ENCODE peak calls at places on chromosomes 16 and 17, in four cellular contexts. H, B, O and Y are unnamed samples.

GRCh38 chr16:53156516-53156915 is 101.7 kb downstream of the CHD9 start:
- DNase-seq in H (no peak), B (no peak), O (no peak), Y (no peak)

GRCh38 chr16:26651464-26651863 is 415.3 kb upstream of the C16orf82 start:
- DNase-seq in H (no peak), B (no peak), O (no peak), Y (no peak)

GRCh38 chr17:73378974-73379470 is 67.2 kb upstream of the CDC42EP4 start:
- DNase-seq in H (no peak), B (no peak), O (no peak), Y (no peak)

GRCh38 chr17:67696853-67697505 is 20.8 kb upstream of the NOL11 start:
- DNase-seq in H (no peak), B (no peak), O (no peak), Y (no peak)

GRCh38 chr17:72460711-72461110 is 339.9 kb downstream of the SOX9 start:
- DNase-seq in H (no peak), B (no peak), O (no peak), Y (no peak)

GRCh38 chr17:44324092-44324570 is 492 bp downstream of the SLC25A39 start:
- DNase-seq in H (peak), B (no peak), O (peak), Y (no peak)

GRCh38 chr16:67017810-67018488 is 11.0 kb upstream of the CBFB start:
- DNase-seq in H (peak), B (peak), O (peak), Y (peak)

GRCh38 chr16:66030036-66030435 is 336.5 kb upstream of the CDH5 start:
- DNase-seq in H (no peak), B (no peak), O (no peak), Y (no peak)

GRCh38 chr17:7419833-7420610 is at the start of gene SPEM1:
- DNase-seq in H (no peak), B (no peak), O (peak), Y (no peak)

DNA sequence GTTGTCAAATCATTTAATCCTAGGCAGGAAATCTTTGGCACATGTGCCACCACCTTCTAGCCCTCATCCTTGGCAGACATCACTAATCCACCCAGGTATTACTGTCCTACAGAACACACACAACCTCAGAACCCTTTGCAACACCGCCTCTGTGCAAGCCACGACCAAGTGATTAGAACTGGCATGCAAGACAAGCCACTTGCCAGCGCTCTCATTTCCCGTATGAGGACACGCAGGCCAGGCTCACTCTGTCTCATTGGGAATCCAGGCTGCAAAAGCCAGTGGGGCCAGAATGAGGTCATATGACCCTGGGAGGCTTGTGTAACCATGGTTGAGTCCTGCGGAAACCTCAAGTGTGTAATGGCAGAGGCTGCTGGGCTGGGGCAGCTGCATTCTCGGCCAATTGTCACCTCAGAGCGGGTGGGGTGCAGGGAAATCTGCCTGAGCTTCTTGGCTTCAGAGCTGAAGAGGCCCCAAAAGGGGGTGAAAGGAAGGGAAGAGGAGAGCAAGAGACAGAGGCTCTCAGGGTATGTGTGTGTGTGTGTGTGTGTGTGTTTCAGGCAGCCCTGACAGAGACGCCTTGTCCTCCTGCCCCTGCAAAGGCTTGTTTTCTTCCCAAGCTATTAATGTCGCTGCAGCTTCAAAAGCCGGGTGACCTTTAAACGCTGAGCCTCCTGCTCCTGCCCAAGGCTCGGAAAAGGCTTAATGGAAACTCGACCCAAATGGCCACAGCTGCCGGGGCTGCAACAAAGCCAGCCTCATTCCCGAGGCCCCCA is 43.2 kb upstream of the MRPS23 start:
- DNase-seq in H (no peak), B (peak), O (no peak), Y (peak)
- TF ChIP-seq TEAD4 in H (no peak), B (no peak), O (no peak), Y (no peak)

GRCh38 chr16:81598083-81598482 is 153.5 kb downstream of the CMIP start:
- DNase-seq in H (no peak), B (no peak), O (no peak), Y (no peak)

GRCh38 chr16:81601008-81601428 is 156.4 kb downstream of the CMIP start:
- DNase-seq in H (no peak), B (no peak), O (peak), Y (no peak)

GRCh38 chr16:81597079-81597658 is 152.6 kb downstream of the CMIP start:
- DNase-seq in H (no peak), B (no peak), O (no peak), Y (no peak)

GRCh38 chr16:81600275-81600674 is 155.7 kb downstream of the CMIP start:
- DNase-seq in H (no peak), B (no peak), O (peak), Y (no peak)

GRCh38 chr16:81599034-81599744 is 154.6 kb downstream of the CMIP start:
- DNase-seq in H (no peak), B (no peak), O (no peak), Y (no peak)
- TF ChIP-seq TEAD4 in H (no peak), B (no peak), O (no peak), Y (no peak)

DNA sequence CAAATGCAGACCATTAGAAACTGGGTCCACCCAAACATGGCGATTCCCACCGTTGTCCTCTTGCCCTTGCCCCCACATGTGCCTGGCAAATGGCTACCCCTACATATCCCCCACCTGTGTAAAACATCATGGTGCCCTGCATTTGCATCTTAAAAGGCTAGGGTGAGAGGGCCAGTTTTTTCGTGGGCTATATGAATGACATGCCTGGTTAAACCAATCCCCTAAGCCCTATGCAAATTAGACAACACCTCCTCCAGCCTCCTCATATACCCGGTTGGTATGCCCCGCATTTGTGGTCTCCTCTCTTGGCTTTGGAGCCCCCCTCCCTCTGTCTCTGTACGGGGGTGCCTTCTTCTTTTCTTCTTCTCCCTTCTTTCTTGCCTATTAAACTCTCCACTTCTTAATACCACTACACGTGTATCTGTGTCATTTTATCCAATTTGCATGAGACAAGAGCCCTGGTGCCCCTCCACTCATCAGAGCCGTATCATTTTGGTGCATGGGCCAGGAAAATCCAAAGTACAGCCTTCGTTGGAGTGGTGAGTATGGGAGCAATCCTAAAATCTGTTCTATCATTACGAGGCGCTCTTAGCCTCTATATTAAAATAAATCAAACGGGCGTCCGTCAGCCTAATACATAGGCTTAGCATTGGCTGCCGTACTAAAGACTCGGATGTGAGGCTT is 30.1 kb downstream of the QPRT start:
- DNase-seq in H (no peak), B (peak), O (no peak), Y (peak)
- TF ChIP-seq TEAD4 in H (no peak), B (no peak), O (no peak), Y (no peak)

GRCh38 chr17:81929253-81930141 is 2.0 kb upstream of the MAFG start:
- DNase-seq in H (no peak), B (no peak), O (no peak), Y (no peak)

GRCh38 chr17:81932333-81932983 is 4.6 kb downstream of the PYCR1 start:
- DNase-seq in H (peak), B (no peak), O (no peak), Y (no peak)

GRCh38 chr17:81931557-81932332 is 4.2 kb upstream of the MAFG start:
- DNase-seq in H (no peak), B (no peak), O (no peak), Y (no peak)

GRCh38 chr17:81930142-81931125 is 2.9 kb upstream of the MAFG start:
- DNase-seq in H (no peak), B (no peak), O (no peak), Y (no peak)

GRCh38 chr17:81931189-81931556 is 3.6 kb upstream of the MAFG start:
- DNase-seq in H (no peak), B (no peak), O (no peak), Y (no peak)
- TF ChIP-seq TEAD4 in H (no peak), B (no peak), O (no peak), Y (no peak)

GRCh38 chr16:83725313-83725712 is 82.5 kb upstream of the HSBP1 start:
- DNase-seq in H (no peak), B (no peak), O (no peak), Y (no peak)

GRCh38 chr16:83722501-83723183 is 85.1 kb upstream of the HSBP1 start:
- DNase-seq in H (no peak), B (no peak), O (no peak), Y (no peak)

GRCh38 chr16:83720981-83721380 is 86.8 kb upstream of the HSBP1 start:
- DNase-seq in H (no peak), B (no peak), O (no peak), Y (no peak)

GRCh38 chr16:83723901-83724300 is 83.9 kb upstream of the HSBP1 start:
- DNase-seq in H (no peak), B (no peak), O (no peak), Y (no peak)

GRCh38 chr16:83723244-83723643 is 84.5 kb upstream of the HSBP1 start:
- DNase-seq in H (no peak), B (no peak), O (no peak), Y (no peak)
- TF ChIP-seq TEAD4 in H (no peak), B (no peak), O (no peak), Y (no peak)

DNA sequence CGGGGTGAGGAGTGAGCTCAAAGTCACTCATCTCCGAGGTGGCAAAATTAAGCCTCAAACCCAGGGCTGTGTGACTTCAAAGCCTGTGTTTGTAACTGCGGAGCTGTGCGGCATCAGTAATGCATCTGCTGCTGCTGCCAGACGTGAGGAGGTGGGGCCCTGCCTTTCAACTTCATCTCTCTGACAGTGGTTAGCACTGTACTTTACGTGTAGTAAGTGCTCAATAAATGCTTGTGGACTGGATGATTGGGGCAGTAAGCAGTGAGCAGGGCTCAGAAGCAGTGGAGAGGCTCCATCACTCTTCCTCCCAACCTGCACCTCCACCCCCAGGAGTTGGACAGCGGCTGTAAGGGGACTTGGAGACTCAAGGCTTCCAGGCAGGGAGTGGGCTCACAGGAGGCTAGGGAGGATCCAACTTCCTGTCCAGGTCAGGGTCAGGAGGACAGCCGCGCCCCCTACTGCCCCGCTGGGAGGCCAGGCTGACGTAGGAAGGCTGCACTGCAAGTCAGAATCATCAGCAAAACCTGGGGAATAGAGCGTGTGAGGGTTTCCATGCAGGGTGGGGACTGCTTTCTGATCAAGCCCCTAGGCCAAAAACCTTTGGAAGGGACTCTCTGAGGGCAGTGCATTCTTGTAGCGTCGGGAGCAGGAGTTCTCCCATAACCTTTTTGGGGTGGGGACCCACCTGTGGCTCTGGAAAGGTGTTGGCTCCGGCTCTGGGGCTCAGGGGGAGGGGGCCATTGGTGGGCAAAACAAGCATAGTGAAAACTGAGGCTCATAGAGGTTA is 21.8 kb downstream of the RAI1 start:
- DNase-seq in H (peak), B (peak), O (no peak), Y (no peak)
- TF ChIP-seq TEAD4 in H (no peak), B (no peak), O (no peak), Y (no peak)

GRCh38 chr17:81968396-81968745 is 7.4 kb upstream of the NOTUM start:
- DNase-seq in H (no peak), B (no peak), O (no peak), Y (no peak)

GRCh38 chr17:81967244-81967532 is 6.2 kb upstream of the NOTUM start:
- DNase-seq in H (no peak), B (no peak), O (no peak), Y (peak)

GRCh38 chr17:81964081-81964849 is 3.3 kb upstream of the NOTUM start:
- DNase-seq in H (no peak), B (no peak), O (no peak), Y (no peak)

GRCh38 chr17:81967533-81968395 is 6.8 kb upstream of the NOTUM start:
- DNase-seq in H (peak), B (peak), O (peak), Y (peak)

GRCh38 chr17:81966343-81967243 is 5.6 kb upstream of the NOTUM start:
- DNase-seq in H (no peak), B (peak), O (peak), Y (no peak)
- TF ChIP-seq TEAD4 in H (no peak), B (no peak), O (no peak), Y (no peak)

GRCh38 chr17:58506354-58507080 is 7.9 kb downstream of the MTMR4 start:
- DNase-seq in H (no peak), B (no peak), O (no peak), Y (no peak)
- TF ChIP-seq TEAD4 in H (no peak), B (no peak), O (no peak), Y (no peak)

GRCh38 chr17:40615295-40615988 is 32.2 kb downstream of the SMARCE1 start:
- DNase-seq in H (peak), B (peak), O (peak), Y (peak)

GRCh38 chr17:40615989-40616476 is 31.6 kb downstream of the SMARCE1 start:
- DNase-seq in H (no peak), B (no peak), O (no peak), Y (no peak)

GRCh38 chr17:40616592-40616991 is 31.0 kb downstream of the SMARCE1 start:
- DNase-seq in H (no peak), B (no peak), O (no peak), Y (no peak)

GRCh38 chr17:40613755-40614154 is 33.9 kb downstream of the SMARCE1 start:
- DNase-seq in H (no peak), B (no peak), O (no peak), Y (no peak)

DNA sequence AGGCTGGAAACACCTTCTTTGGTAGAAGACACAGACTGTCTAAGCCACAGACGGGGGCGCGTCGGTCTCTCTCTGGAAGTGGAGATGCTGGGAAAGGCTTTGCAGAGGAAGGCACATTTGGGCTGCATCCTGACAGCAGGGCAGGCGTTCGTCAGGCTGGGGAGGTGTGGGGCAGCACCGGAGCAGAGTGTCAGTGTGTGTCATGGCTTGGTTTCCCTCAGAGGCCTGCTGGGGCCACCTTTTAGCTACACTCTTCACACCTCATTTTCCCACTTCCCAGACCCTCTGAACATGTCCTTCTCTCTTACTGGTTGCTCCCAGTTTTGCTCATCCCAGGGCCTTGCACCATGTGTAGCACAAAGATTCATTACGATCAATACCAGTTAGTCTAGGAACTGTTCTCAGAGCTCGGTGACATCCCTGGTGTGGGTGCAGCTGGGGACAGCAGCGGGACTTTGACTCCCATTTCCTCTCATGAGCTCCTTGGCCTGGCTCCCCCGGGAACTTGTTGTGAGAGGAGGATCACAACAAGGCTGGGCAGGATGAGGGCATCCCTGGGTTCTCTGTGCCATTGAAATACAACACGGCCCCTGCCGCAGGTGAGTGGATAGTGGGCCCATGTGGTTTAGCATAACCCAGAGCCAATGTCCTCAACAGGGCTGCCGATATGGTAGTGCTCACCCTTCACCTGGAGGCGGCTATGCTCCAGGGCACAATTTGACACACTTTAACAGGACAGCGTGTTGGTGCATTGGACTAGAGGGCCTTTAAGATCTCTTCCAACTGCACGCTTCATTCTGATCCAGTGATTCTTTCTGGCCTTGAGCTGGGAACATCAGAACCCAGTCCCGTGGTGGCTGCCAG is 33.0 kb downstream of the SMARCE1 start:
- DNase-seq in H (no peak), B (no peak), O (no peak), Y (no peak)
- TF ChIP-seq TEAD4 in H (no peak), B (no peak), O (no peak), Y (no peak)

GRCh38 chr16:80931985-80932720 is 74.5 kb downstream of the CMC2 start:
- DNase-seq in H (peak), B (peak), O (peak), Y (peak)
- TF ChIP-seq TEAD4 in H (no peak), B (no peak), O (no peak), Y (no peak)